ENCODE peak calls at places on chromosome 1, in ten cellular contexts. One of them, this sample, is unnamed.

GRCh38 chr1:22731924-22732522 is 21.4 kb downstream of the EPHB2 start:
- DNase-seq in fibroblast of mammary gland: peak
- DNase-seq in choroid plexus epithelial cell: peak
- DNase-seq in lower lobe of right lung: no peak
- DNase-seq in progenitor cell of endocrine pancreas: no peak
- DNase-seq in AG09319: no peak
- DNase-seq in heart right ventricle: no peak
- DNase-seq in MCF 10A: no peak
- DNase-seq in GM13976: peak
- DNase-seq in MM.1S: peak
- DNase-seq in this sample: no peak

GRCh38 chr1:101122452-101123166 is 97.0 kb upstream of the DPH5 start:
- DNase-seq in fibroblast of mammary gland: no peak
- DNase-seq in choroid plexus epithelial cell: no peak
- DNase-seq in lower lobe of right lung: no peak
- DNase-seq in progenitor cell of endocrine pancreas: no peak
- DNase-seq in AG09319: no peak
- DNase-seq in heart right ventricle: no peak
- DNase-seq in MCF 10A: no peak
- DNase-seq in GM13976: peak
- DNase-seq in MM.1S: peak
- DNase-seq in this sample: peak

GRCh38 chr1:162019006-162019405 is 4.7 kb downstream of the OLFML2B start:
- DNase-seq in fibroblast of mammary gland: peak
- DNase-seq in choroid plexus epithelial cell: peak
- DNase-seq in lower lobe of right lung: no peak
- DNase-seq in progenitor cell of endocrine pancreas: no peak
- DNase-seq in AG09319: peak
- DNase-seq in heart right ventricle: no peak
- DNase-seq in MCF 10A: peak
- DNase-seq in GM13976: no peak
- DNase-seq in MM.1S: no peak
- DNase-seq in this sample: no peak

GRCh38 chr1:230851291-230851691 is 17.0 kb downstream of the C1orf198 start:
- DNase-seq in fibroblast of mammary gland: no peak
- DNase-seq in choroid plexus epithelial cell: peak
- DNase-seq in lower lobe of right lung: no peak
- DNase-seq in progenitor cell of endocrine pancreas: no peak
- DNase-seq in AG09319: no peak
- DNase-seq in heart right ventricle: no peak
- DNase-seq in MCF 10A: no peak
- DNase-seq in GM13976: no peak
- DNase-seq in MM.1S: no peak
- DNase-seq in this sample: no peak

GRCh38 chr1:234507089-234507488 is 28.1 kb upstream of the TARBP1 start:
- DNase-seq in fibroblast of mammary gland: no peak
- DNase-seq in choroid plexus epithelial cell: no peak
- DNase-seq in lower lobe of right lung: no peak
- DNase-seq in progenitor cell of endocrine pancreas: no peak
- DNase-seq in AG09319: no peak
- DNase-seq in heart right ventricle: no peak
- DNase-seq in MCF 10A: no peak
- DNase-seq in GM13976: no peak
- DNase-seq in MM.1S: no peak
- DNase-seq in this sample: no peak

GRCh38 chr1:44237721-44238457 is 24.6 kb downstream of the DMAP1 start:
- DNase-seq in fibroblast of mammary gland: peak
- DNase-seq in choroid plexus epithelial cell: peak
- DNase-seq in lower lobe of right lung: peak
- DNase-seq in progenitor cell of endocrine pancreas: peak
- DNase-seq in AG09319: no peak
- DNase-seq in heart right ventricle: no peak
- DNase-seq in MCF 10A: no peak
- DNase-seq in GM13976: peak
- DNase-seq in MM.1S: no peak
- DNase-seq in this sample: peak

GRCh38 chr1:68085752-68086151 is 35.3 kb upstream of the DIRAS3 start:
- DNase-seq in fibroblast of mammary gland: no peak
- DNase-seq in choroid plexus epithelial cell: no peak
- DNase-seq in lower lobe of right lung: no peak
- DNase-seq in progenitor cell of endocrine pancreas: no peak
- DNase-seq in AG09319: no peak
- DNase-seq in heart right ventricle: no peak
- DNase-seq in MCF 10A: no peak
- DNase-seq in GM13976: no peak
- DNase-seq in MM.1S: no peak
- DNase-seq in this sample: no peak

GRCh38 chr1:168958562-168959289 is 147.8 kb upstream of the ATP1B1 start:
- DNase-seq in fibroblast of mammary gland: peak
- DNase-seq in choroid plexus epithelial cell: no peak
- DNase-seq in lower lobe of right lung: no peak
- DNase-seq in progenitor cell of endocrine pancreas: no peak
- DNase-seq in AG09319: no peak
- DNase-seq in heart right ventricle: no peak
- DNase-seq in MCF 10A: no peak
- DNase-seq in GM13976: no peak
- DNase-seq in MM.1S: no peak
- DNase-seq in this sample: no peak

GRCh38 chr1:228825840-228826484 is 90.7 kb downstream of the RHOU start:
- DNase-seq in fibroblast of mammary gland: no peak
- DNase-seq in choroid plexus epithelial cell: no peak
- DNase-seq in lower lobe of right lung: no peak
- DNase-seq in progenitor cell of endocrine pancreas: no peak
- DNase-seq in AG09319: no peak
- DNase-seq in heart right ventricle: no peak
- DNase-seq in MCF 10A: no peak
- DNase-seq in GM13976: no peak
- DNase-seq in MM.1S: no peak
- DNase-seq in this sample: no peak

GRCh38 chr1:31828926-31829690 is 13.3 kb upstream of the SPOCD1 start:
- DNase-seq in fibroblast of mammary gland: no peak
- DNase-seq in choroid plexus epithelial cell: no peak
- DNase-seq in lower lobe of right lung: no peak
- DNase-seq in progenitor cell of endocrine pancreas: no peak
- DNase-seq in AG09319: no peak
- DNase-seq in heart right ventricle: no peak
- DNase-seq in MCF 10A: no peak
- DNase-seq in GM13976: no peak
- DNase-seq in MM.1S: no peak
- DNase-seq in this sample: no peak

GRCh38 chr1:35561297-35561971 is 3.8 kb downstream of the NCDN start:
- DNase-seq in fibroblast of mammary gland: no peak
- DNase-seq in choroid plexus epithelial cell: no peak
- DNase-seq in lower lobe of right lung: no peak
- DNase-seq in progenitor cell of endocrine pancreas: no peak
- DNase-seq in AG09319: no peak
- DNase-seq in heart right ventricle: no peak
- DNase-seq in MCF 10A: no peak
- DNase-seq in GM13976: no peak
- DNase-seq in MM.1S: no peak
- DNase-seq in this sample: no peak

GRCh38 chr1:91846007-91846620 is 39.8 kb downstream of the TGFBR3 start:
- DNase-seq in fibroblast of mammary gland: peak
- DNase-seq in choroid plexus epithelial cell: peak
- DNase-seq in lower lobe of right lung: no peak
- DNase-seq in progenitor cell of endocrine pancreas: no peak
- DNase-seq in AG09319: peak
- DNase-seq in heart right ventricle: no peak
- DNase-seq in MCF 10A: peak
- DNase-seq in GM13976: no peak
- DNase-seq in MM.1S: no peak
- DNase-seq in this sample: no peak

GRCh38 chr1:9126511-9126910 is 2.4 kb downstream of the GPR157 start:
- DNase-seq in fibroblast of mammary gland: no peak
- DNase-seq in choroid plexus epithelial cell: no peak
- DNase-seq in lower lobe of right lung: no peak
- DNase-seq in progenitor cell of endocrine pancreas: no peak
- DNase-seq in AG09319: no peak
- DNase-seq in heart right ventricle: no peak
- DNase-seq in MCF 10A: no peak
- DNase-seq in GM13976: no peak
- DNase-seq in MM.1S: no peak
- DNase-seq in this sample: no peak

GRCh38 chr1:13890766-13891165 is 190.8 kb downstream of the PRDM2 start:
- DNase-seq in fibroblast of mammary gland: no peak
- DNase-seq in choroid plexus epithelial cell: no peak
- DNase-seq in lower lobe of right lung: no peak
- DNase-seq in progenitor cell of endocrine pancreas: no peak
- DNase-seq in AG09319: no peak
- DNase-seq in heart right ventricle: no peak
- DNase-seq in MCF 10A: no peak
- DNase-seq in GM13976: no peak
- DNase-seq in MM.1S: no peak
- DNase-seq in this sample: no peak

GRCh38 chr1:184036517-184036949 is 995 bp downstream of the COLGALT2 start:
- DNase-seq in fibroblast of mammary gland: no peak
- DNase-seq in choroid plexus epithelial cell: no peak
- DNase-seq in lower lobe of right lung: peak
- DNase-seq in progenitor cell of endocrine pancreas: peak
- DNase-seq in AG09319: no peak
- DNase-seq in heart right ventricle: peak
- DNase-seq in MCF 10A: no peak
- DNase-seq in GM13976: peak
- DNase-seq in MM.1S: no peak
- DNase-seq in this sample: peak

GRCh38 chr1:43121251-43121650 is 50.8 kb downstream of the EBNA1BP2 start:
- DNase-seq in fibroblast of mammary gland: no peak
- DNase-seq in choroid plexus epithelial cell: no peak
- DNase-seq in lower lobe of right lung: no peak
- DNase-seq in progenitor cell of endocrine pancreas: no peak
- DNase-seq in AG09319: no peak
- DNase-seq in heart right ventricle: no peak
- DNase-seq in MCF 10A: no peak
- DNase-seq in GM13976: no peak
- DNase-seq in MM.1S: no peak
- DNase-seq in this sample: no peak

GRCh38 chr1:236469466-236469865 is 54.3 kb upstream of the LGALS8 start:
- DNase-seq in fibroblast of mammary gland: no peak
- DNase-seq in choroid plexus epithelial cell: no peak
- DNase-seq in lower lobe of right lung: no peak
- DNase-seq in progenitor cell of endocrine pancreas: no peak
- DNase-seq in AG09319: no peak
- DNase-seq in heart right ventricle: no peak
- DNase-seq in MCF 10A: no peak
- DNase-seq in GM13976: no peak
- DNase-seq in MM.1S: no peak
- DNase-seq in this sample: no peak

GRCh38 chr1:87473203-87473661 is 144.6 kb downstream of the LMO4 start:
- DNase-seq in fibroblast of mammary gland: no peak
- DNase-seq in choroid plexus epithelial cell: no peak
- DNase-seq in lower lobe of right lung: no peak
- DNase-seq in progenitor cell of endocrine pancreas: no peak
- DNase-seq in AG09319: no peak
- DNase-seq in heart right ventricle: no peak
- DNase-seq in MCF 10A: peak
- DNase-seq in GM13976: no peak
- DNase-seq in MM.1S: no peak
- DNase-seq in this sample: no peak

GRCh38 chr1:167563579-167564246 is 10.2 kb upstream of the CREG1 start:
- DNase-seq in fibroblast of mammary gland: no peak
- DNase-seq in choroid plexus epithelial cell: no peak
- DNase-seq in lower lobe of right lung: peak
- DNase-seq in progenitor cell of endocrine pancreas: no peak
- DNase-seq in AG09319: no peak
- DNase-seq in heart right ventricle: no peak
- DNase-seq in MCF 10A: peak
- DNase-seq in GM13976: no peak
- DNase-seq in MM.1S: peak
- DNase-seq in this sample: no peak

GRCh38 chr1:41566969-41567368 is 82.5 kb upstream of the EDN2 start:
- DNase-seq in fibroblast of mammary gland: no peak
- DNase-seq in choroid plexus epithelial cell: no peak
- DNase-seq in lower lobe of right lung: no peak
- DNase-seq in progenitor cell of endocrine pancreas: no peak
- DNase-seq in AG09319: no peak
- DNase-seq in heart right ventricle: no peak
- DNase-seq in MCF 10A: no peak
- DNase-seq in GM13976: no peak
- DNase-seq in MM.1S: no peak
- DNase-seq in this sample: no peak

GRCh38 chr1:197302775-197303174 is 34.7 kb downstream of the CRB1 start:
- DNase-seq in fibroblast of mammary gland: peak
- DNase-seq in choroid plexus epithelial cell: peak
- DNase-seq in lower lobe of right lung: no peak
- DNase-seq in progenitor cell of endocrine pancreas: no peak
- DNase-seq in AG09319: no peak
- DNase-seq in heart right ventricle: no peak
- DNase-seq in MCF 10A: no peak
- DNase-seq in GM13976: no peak
- DNase-seq in MM.1S: no peak
- DNase-seq in this sample: no peak

GRCh38 chr1:16244650-16245285 is 7.8 kb upstream of the CPLANE2 start:
- DNase-seq in fibroblast of mammary gland: no peak
- DNase-seq in choroid plexus epithelial cell: no peak
- DNase-seq in lower lobe of right lung: no peak
- DNase-seq in progenitor cell of endocrine pancreas: no peak
- DNase-seq in AG09319: no peak
- DNase-seq in heart right ventricle: no peak
- DNase-seq in MCF 10A: no peak
- DNase-seq in GM13976: no peak
- DNase-seq in MM.1S: no peak
- DNase-seq in this sample: no peak
- TF ChIP-seq CTCF in fibroblast of mammary gland: no peak
- TF ChIP-seq CTCF in choroid plexus epithelial cell: no peak
- TF ChIP-seq CTCF in lower lobe of right lung: no peak
- TF ChIP-seq CTCF in progenitor cell of endocrine pancreas: no peak
- TF ChIP-seq CTCF in AG09319: no peak
- TF ChIP-seq CTCF in heart right ventricle: no peak
- TF ChIP-seq CTCF in MCF 10A: no peak
- TF ChIP-seq CTCF in GM13976: no peak
- TF ChIP-seq CTCF in MM.1S: no peak
- TF ChIP-seq CTCF in this sample: no peak

GRCh38 chr1:89842547-89843278 is 21.9 kb downstream of the LRRC8D start:
- DNase-seq in fibroblast of mammary gland: peak
- DNase-seq in choroid plexus epithelial cell: peak
- DNase-seq in lower lobe of right lung: no peak
- DNase-seq in progenitor cell of endocrine pancreas: no peak
- DNase-seq in AG09319: no peak
- DNase-seq in heart right ventricle: no peak
- DNase-seq in MCF 10A: no peak
- DNase-seq in GM13976: no peak
- DNase-seq in MM.1S: no peak
- DNase-seq in this sample: peak
- TF ChIP-seq CTCF in fibroblast of mammary gland: no peak
- TF ChIP-seq CTCF in choroid plexus epithelial cell: no peak
- TF ChIP-seq CTCF in lower lobe of right lung: no peak
- TF ChIP-seq CTCF in progenitor cell of endocrine pancreas: no peak
- TF ChIP-seq CTCF in AG09319: no peak
- TF ChIP-seq CTCF in heart right ventricle: no peak
- TF ChIP-seq CTCF in MCF 10A: no peak
- TF ChIP-seq CTCF in GM13976: no peak
- TF ChIP-seq CTCF in MM.1S: no peak
- TF ChIP-seq CTCF in this sample: no peak

GRCh38 chr1:17075470-17076255 is 21.8 kb upstream of the SDHB start:
- DNase-seq in fibroblast of mammary gland: peak
- DNase-seq in choroid plexus epithelial cell: peak
- DNase-seq in lower lobe of right lung: no peak
- DNase-seq in progenitor cell of endocrine pancreas: no peak
- DNase-seq in AG09319: no peak
- DNase-seq in heart right ventricle: no peak
- DNase-seq in MCF 10A: peak
- DNase-seq in GM13976: peak
- DNase-seq in MM.1S: peak
- DNase-seq in this sample: peak
- TF ChIP-seq CTCF in fibroblast of mammary gland: peak
- TF ChIP-seq CTCF in choroid plexus epithelial cell: peak
- TF ChIP-seq CTCF in lower lobe of right lung: peak
- TF ChIP-seq CTCF in progenitor cell of endocrine pancreas: peak
- TF ChIP-seq CTCF in AG09319: peak
- TF ChIP-seq CTCF in heart right ventricle: peak
- TF ChIP-seq CTCF in MCF 10A: peak
- TF ChIP-seq CTCF in GM13976: peak
- TF ChIP-seq CTCF in MM.1S: peak
- TF ChIP-seq CTCF in this sample: peak

GRCh38 chr1:81226603-81226928 is 574.2 kb upstream of the ADGRL2 start:
- DNase-seq in fibroblast of mammary gland: no peak
- DNase-seq in choroid plexus epithelial cell: no peak
- DNase-seq in lower lobe of right lung: no peak
- DNase-seq in progenitor cell of endocrine pancreas: no peak
- DNase-seq in AG09319: no peak
- DNase-seq in heart right ventricle: no peak
- DNase-seq in MCF 10A: no peak
- DNase-seq in GM13976: no peak
- DNase-seq in MM.1S: no peak
- DNase-seq in this sample: no peak
- TF ChIP-seq CTCF in fibroblast of mammary gland: no peak
- TF ChIP-seq CTCF in choroid plexus epithelial cell: no peak
- TF ChIP-seq CTCF in lower lobe of right lung: no peak
- TF ChIP-seq CTCF in progenitor cell of endocrine pancreas: no peak
- TF ChIP-seq CTCF in AG09319: no peak
- TF ChIP-seq CTCF in heart right ventricle: no peak
- TF ChIP-seq CTCF in MCF 10A: no peak
- TF ChIP-seq CTCF in GM13976: no peak
- TF ChIP-seq CTCF in MM.1S: no peak
- TF ChIP-seq CTCF in this sample: no peak